ENCODE peak calls at places on chromosomes 12 and 14, in nine cellular contexts. Z is effector CD4-positive, alpha-beta T cell; S is D341Med; O is kidney tubule cell; Y is progenitor cell of endocrine pancreas; A is DMS79 treated with DMSO at 0.1 percent for 48 hours; F is MV-4-11; J is A549; P is brain microvascular endothelial cell. I is an unnamed sample.

GRCh38 chr12:68451261-68452091 is 119.3 kb upstream of the MDM1 start:
- DNase-seq in F (peak), Z (no peak), J (no peak), Y (no peak), O (peak), P (peak), A (peak), S (no peak), I (no peak)

GRCh38 chr12:50174971-50175715 is 8.0 kb upstream of the CERS5 start:
- DNase-seq in Z (peak), S (peak), A (peak), O (peak), P (no peak), Y (no peak), J (peak), F (peak), I (peak)

GRCh38 chr12:113162102-113163029 is 12.8 kb downstream of the CFAP73 start:
- DNase-seq in F (no peak), A (peak), Z (no peak), O (peak), S (no peak), J (no peak), P (peak), Y (no peak), I (no peak)

GRCh38 chr12:28710882-28711281 is 438.2 kb upstream of the FAR2 start:
- DNase-seq in F (no peak), S (no peak), P (peak), Z (no peak), A (no peak), J (no peak), O (peak), Y (no peak), I (no peak)

GRCh38 chr14:65237023-65237814 is 134.9 kb upstream of the MAX start:
- DNase-seq in A (no peak), Z (no peak), Y (no peak), O (no peak), F (no peak), S (no peak), J (no peak), P (no peak), I (no peak)

GRCh38 chr12:33752854-33753253 is 269.4 kb upstream of the ALG10 start:
- DNase-seq in P (no peak), Y (no peak), Z (no peak), A (no peak), F (no peak), S (no peak), J (no peak), O (peak), I (no peak)

GRCh38 chr12:26062566-26062965 is 62.3 kb downstream of the BHLHE41 start:
- DNase-seq in F (no peak), S (no peak), O (peak), Z (no peak), A (no peak), Y (no peak), J (no peak), P (peak), I (no peak)

GRCh38 chr12:131831635-131832041 is 3.4 kb downstream of the MMP17 start:
- DNase-seq in J (no peak), A (peak), Y (no peak), F (no peak), S (peak), P (no peak), O (no peak), Z (no peak), I (peak)

GRCh38 chr12:119208626-119209061 is 29.9 kb downstream of the HSPB8 start:
- DNase-seq in P (peak), Y (no peak), F (no peak), S (peak), O (peak), Z (no peak), J (no peak), A (no peak), I (peak)

GRCh38 chr14:60775296-60775695 is 40.7 kb downstream of the MNAT1 start:
- DNase-seq in P (peak), O (peak), J (no peak), S (no peak), Z (no peak), F (no peak), A (no peak), Y (no peak), I (no peak)

GRCh38 chr12:54980341-54980740 is 4.2 kb downstream of the TESPA1 start:
- DNase-seq in F (no peak), Y (no peak), O (no peak), S (no peak), A (no peak), J (no peak), P (no peak), Z (peak), I (no peak)

GRCh38 chr12:113242560-113242959 is 21.3 kb downstream of the TPCN1 start:
- DNase-seq in O (peak), P (no peak), F (no peak), S (peak), Y (no peak), J (no peak), A (no peak), Z (no peak), I (no peak)

GRCh38 chr12:12081836-12082497 is 11.2 kb downstream of the BCL2L14 start:
- DNase-seq in A (no peak), P (peak), S (peak), O (peak), Z (no peak), J (peak), Y (no peak), F (no peak), I (peak)

GRCh38 chr12:75097003-75097402 is 112.6 kb downstream of the KCNC2 start:
- DNase-seq in P (no peak), S (no peak), Z (no peak), O (no peak), A (no peak), F (no peak), J (no peak), Y (no peak), I (no peak)

GRCh38 chr14:68683326-68683725 is 109.5 kb downstream of the ZFP36L1 start:
- DNase-seq in S (no peak), O (no peak), Y (no peak), Z (no peak), A (no peak), J (no peak), F (peak), P (peak), I (no peak)

GRCh38 chr12:108040968-108041367 is 88.1 kb upstream of the WSCD2 start:
- DNase-seq in J (no peak), A (no peak), Z (no peak), P (peak), Y (no peak), F (peak), S (no peak), O (no peak), I (no peak)

GRCh38 chr14:68948686-68949085 is 30.4 kb downstream of the ACTN1 start:
- DNase-seq in F (no peak), Y (no peak), A (no peak), S (no peak), J (no peak), Z (no peak), P (no peak), O (no peak), I (no peak)

GRCh38 chr12:27905285-27906126 is 67.0 kb downstream of the PTHLH start:
- DNase-seq in Y (no peak), P (no peak), A (no peak), S (no peak), F (no peak), Z (no peak), O (no peak), J (no peak), I (no peak)

GRCh38 chr12:116878567-116879508 is 2.4 kb downstream of the HRK start:
- DNase-seq in S (peak), Y (no peak), F (no peak), A (no peak), O (peak), P (no peak), Z (no peak), J (no peak), I (peak)

GRCh38 chr14:36505892-36506731 is 13.9 kb downstream of the NKX2-1 start:
- DNase-seq in J (no peak), Z (no peak), P (no peak), Y (no peak), S (peak), A (peak), F (no peak), O (no peak), I (no peak)

GRCh38 chr14:101622251-101623076 is 61.2 kb downstream of the DIO3 start:
- DNase-seq in J (no peak), S (no peak), Y (no peak), O (no peak), A (no peak), F (no peak), P (no peak), Z (no peak), I (no peak)

GRCh38 chr12:108039794-108040193 is 89.3 kb upstream of the WSCD2 start:
- DNase-seq in O (no peak), Z (no peak), J (no peak), Y (no peak), F (no peak), P (no peak), S (no peak), A (no peak), I (no peak)

GRCh38 chr14:20632831-20633771 is 8.4 kb downstream of the OR6S1 start:
- DNase-seq in Y (peak), P (peak), O (peak), S (peak), A (no peak), J (peak), F (peak), Z (peak), I (peak)

GRCh38 chr12:2575245-2575644 is 219.5 kb upstream of the FKBP4 start:
- DNase-seq in P (no peak), J (no peak), F (no peak), O (no peak), Z (no peak), Y (no peak), A (no peak), S (no peak), I (no peak)

GRCh38 chr14:35285991-35286564 is 6.1 kb upstream of the PSMA6 start:
- DNase-seq in F (peak), Z (no peak), S (no peak), A (no peak), O (no peak), P (no peak), J (no peak), Y (no peak), I (no peak)

GRCh38 chr12:461425-461824 is 1.7 kb downstream of the B4GALNT3 start:
- DNase-seq in J (no peak), F (no peak), S (no peak), P (no peak), O (no peak), Z (no peak), A (no peak), Y (no peak), I (no peak)

GRCh38 chr12:93549174-93549573 is 23.3 kb upstream of the SOCS2 start:
- DNase-seq in A (no peak), F (no peak), J (no peak), Z (no peak), O (no peak), S (no peak), P (no peak), Y (no peak), I (no peak)

GRCh38 chr12:120725659-120726509 is at the start of gene ACADS:
- DNase-seq in A (peak), P (peak), J (peak), F (peak), Y (peak), S (peak), Z (peak), O (peak), I (peak)

GRCh38 chr14:35730871-35731270 is 78.2 kb downstream of the RALGAPA1 start:
- DNase-seq in Z (no peak), F (no peak), O (no peak), S (no peak), P (no peak), A (no peak), Y (no peak), J (no peak), I (no peak)

GRCh38 chr12:91685917-91686316 is 459.7 kb downstream of the BTG1 start:
- DNase-seq in O (peak), Y (no peak), A (no peak), J (peak), P (peak), F (no peak), S (no peak), Z (no peak), I (no peak)

GRCh38 chr12:59716049-59716448 is 120.2 kb downstream of the SLC16A7 start:
- DNase-seq in P (peak), O (no peak), A (no peak), Z (no peak), Y (no peak), F (no peak), J (no peak), S (no peak), I (no peak)

GRCh38 chr14:45065540-45065939 is 18.4 kb upstream of the PRPF39 start:
- DNase-seq in P (no peak), F (no peak), Z (no peak), O (no peak), S (peak), Y (no peak), J (no peak), A (no peak), I (no peak)